ENCODE peak calls at places on chromosomes 7 and 10, in five cellular contexts. P, Y, H, Z and K are unnamed samples.

GRCh38 chr7:94908204-94909022 is 1.0 kb downstream of the PPP1R9A start:
- DNase-seq in P (no peak), Y (peak; percentile 69), H (peak; percentile 68), Z (peak; percentile 74), K (no peak)

GRCh38 chr7:6160191-6160623 is 112.2 kb downstream of the CYTH3 start:
- DNase-seq in P (no peak), Y (peak; percentile 89), H (peak; percentile 91), Z (peak; percentile 69), K (no peak)

GRCh38 chr7:27825890-27826289 is 85.9 kb downstream of the TAX1BP1 start:
- DNase-seq in P (no peak), Y (no peak), H (no peak), Z (no peak), K (no peak)

GRCh38 chr10:104076743-104077160 is 8.9 kb downstream of the COL17A1 start:
- DNase-seq in P (no peak), Y (no peak), H (peak; percentile 83), Z (no peak), K (no peak)

GRCh38 chr7:25636871-25637283 is 408.6 kb upstream of the NPVF start:
- DNase-seq in P (no peak), Y (no peak), H (peak; percentile 88), Z (peak; percentile 62), K (no peak)

GRCh38 chr7:132345730-132346129 is 230.5 kb downstream of the PLXNA4 start:
- DNase-seq in P (no peak), Y (no peak), H (no peak), Z (peak; percentile 35), K (no peak)

GRCh38 chr10:87864497-87865059 is 1.2 kb downstream of the PTEN start:
- DNase-seq in P (no peak), Y (no peak), H (no peak), Z (peak; percentile 19), K (peak; percentile 32)

GRCh38 chr10:12960431-12960898 is 41.0 kb downstream of the CCDC3 start:
- DNase-seq in P (no peak), Y (no peak), H (peak; percentile 80), Z (no peak), K (no peak)

GRCh38 chr7:32937344-32938174 is 19.7 kb upstream of the FKBP9 start:
- DNase-seq in P (no peak), Y (no peak), H (peak; percentile 78), Z (peak; percentile 87), K (no peak)

GRCh38 chr10:24414597-24414996 is 205.7 kb downstream of the KIAA1217 start:
- DNase-seq in P (no peak), Y (no peak), H (no peak), Z (no peak), K (no peak)

GRCh38 chr7:27386581-27386980 is 144.0 kb downstream of the EVX1 start:
- DNase-seq in P (no peak), Y (no peak), H (no peak), Z (no peak), K (no peak)

DNA sequence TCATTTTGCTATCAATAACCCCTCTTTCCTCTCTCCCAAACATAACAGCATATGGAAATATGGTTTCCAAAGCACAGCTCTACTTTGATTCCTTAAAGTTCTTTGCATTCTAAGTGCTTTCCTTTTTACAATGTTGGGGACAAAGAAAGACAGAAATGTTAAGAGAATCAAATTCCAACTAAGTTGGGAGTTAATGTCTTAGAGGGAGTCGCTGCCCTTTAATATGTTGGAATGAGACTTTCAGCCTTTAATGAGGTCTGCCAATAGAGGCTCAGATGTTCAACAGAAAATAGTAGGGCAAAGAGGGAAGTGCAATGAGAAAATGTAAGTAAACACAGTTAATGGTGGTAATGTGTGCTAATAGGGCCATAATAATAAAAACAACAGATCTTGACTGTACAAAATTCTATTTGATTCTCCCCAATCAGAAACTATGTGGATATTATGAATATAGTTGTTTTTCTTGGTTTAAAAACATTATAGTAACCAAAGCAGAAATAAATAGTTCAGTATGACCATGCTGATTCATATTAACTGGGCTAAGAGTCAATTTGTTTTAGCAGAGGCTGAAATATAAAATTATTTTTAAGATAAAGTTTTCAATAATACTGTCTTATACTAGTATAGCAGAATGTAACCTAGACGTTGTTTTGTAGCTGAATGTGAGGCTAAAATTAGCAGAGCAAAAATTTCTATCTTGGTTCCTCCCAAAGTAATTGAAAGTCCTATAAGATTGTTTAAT is 10.3 kb downstream of the HYCC1 start:
- DNase-seq in P (no peak), Y (no peak), H (no peak), Z (no peak), K (no peak)
- H3K27ac ChIP-seq in P (no peak overlapping the region), Y (no peak overlapping the region), H (no peak overlapping the region), Z (no peak overlapping the region), K (no peak overlapping the region)

GRCh38 chr7:69820479-69821192 is 222.4 kb downstream of the AUTS2 start:
- DNase-seq in P (no peak), Y (no peak), H (no peak), Z (no peak), K (no peak)
- H3K4me1 ChIP-seq in P (no peaks in the 10 kb centered on the region), Y (peaks cover 37% of the 10 kb centered on the region), H (peaks cover 1% of the 10 kb centered on the region), Z (peaks cover 30% of the 10 kb centered on the region), K (peaks cover 9% of the 10 kb centered on the region)

DNA sequence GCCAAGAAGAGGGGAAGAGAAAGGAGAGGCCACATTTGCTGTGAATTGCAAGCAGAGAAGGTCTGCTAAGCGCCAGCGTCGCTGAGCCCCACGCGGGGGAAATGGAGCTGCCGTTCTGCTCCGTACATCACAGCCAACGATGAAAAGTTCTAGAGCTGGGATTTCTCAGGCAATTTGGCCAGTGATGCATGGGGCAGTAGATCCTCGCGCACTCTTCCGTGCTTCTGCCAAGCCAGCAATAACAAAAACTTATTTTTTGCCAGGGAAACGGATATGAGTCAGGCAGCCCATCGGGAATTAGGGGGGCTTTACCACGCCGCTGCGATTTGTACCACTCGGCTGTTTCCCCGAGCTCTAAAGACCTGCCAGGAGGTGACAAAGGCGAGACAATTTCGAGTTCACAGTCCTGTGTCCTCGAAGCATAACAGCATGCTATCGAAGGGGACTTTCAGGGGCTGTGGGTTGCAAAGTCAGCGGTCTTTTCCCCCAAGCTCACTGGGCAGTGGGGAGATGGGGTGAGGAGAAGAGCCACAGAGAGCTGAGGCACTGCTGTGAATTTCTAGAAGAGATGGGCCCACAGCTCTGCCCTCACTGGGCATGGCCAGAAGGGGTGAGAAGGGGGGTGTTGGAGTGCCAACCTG is 30.0 kb upstream of the SLF2 start:
- DNase-seq in P (no peak), Y (no peak), H (peak; percentile 67), Z (no peak), K (no peak)
- H3K4me3 ChIP-seq in P (no peak overlapping the region), Y (no peak overlapping the region), H (no peak overlapping the region), Z (no peak overlapping the region), K (no peak overlapping the region)

GRCh38 chr7:129875160-129875559 is 77.6 kb downstream of the UBE2H start:
- DNase-seq in P (no peak), Y (no peak), H (no peak), Z (no peak), K (no peak)

GRCh38 chr7:129872054-129872453 is 80.7 kb downstream of the UBE2H start:
- DNase-seq in P (no peak), Y (no peak), H (no peak), Z (no peak), K (no peak)

GRCh38 chr7:129877146-129877792 is 75.5 kb downstream of the UBE2H start:
- DNase-seq in P (no peak), Y (no peak), H (no peak), Z (no peak), K (no peak)

GRCh38 chr7:129875745-129876411 is 76.9 kb downstream of the UBE2H start:
- DNase-seq in P (no peak), Y (no peak), H (no peak), Z (no peak), K (no peak)

GRCh38 chr7:129874722-129875121 is 78.0 kb downstream of the UBE2H start:
- DNase-seq in P (no peak), Y (no peak), H (no peak), Z (no peak), K (no peak)
- H3K27ac ChIP-seq in P (no peak overlapping the region), Y (no peak overlapping the region), H (no peak overlapping the region), Z (no peak overlapping the region), K (no peak overlapping the region)

DNA sequence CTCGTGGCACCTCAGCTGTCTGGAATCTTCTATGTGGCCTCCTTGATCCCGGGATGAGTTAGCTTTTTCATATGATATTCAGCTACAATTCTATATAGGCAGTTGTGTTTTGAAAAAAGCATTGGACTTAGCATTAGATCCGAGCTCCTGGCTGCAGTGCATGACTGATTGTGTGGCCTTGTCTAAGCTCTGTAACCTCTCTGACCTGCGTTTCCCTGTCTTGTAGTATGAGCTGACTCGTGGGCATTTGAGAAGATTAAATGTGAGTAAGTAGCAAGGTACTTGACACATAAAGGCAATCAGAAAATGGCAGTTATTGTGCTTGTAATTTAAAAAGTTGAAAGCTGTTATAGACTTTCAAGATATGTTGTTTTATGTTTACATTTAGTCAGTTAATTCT is 85.9 kb downstream of the CCNY start:
- DNase-seq in P (no peak), Y (no peak), H (no peak), Z (peak; percentile 69), K (no peak)
- H3K4me1 ChIP-seq in P (no peaks in the 10 kb centered on the region), Y (peaks cover 36% of the 10 kb centered on the region), H (peaks cover 24% of the 10 kb centered on the region), Z (peaks cover 51% of the 10 kb centered on the region), K (peaks cover 9% of the 10 kb centered on the region)